ENCODE peak calls at places on chromosomes 13 and 19, in seven cellular contexts. One of them, this sample, is unnamed.
A peak's percentile ranks its signal among the peaks of the same experiment; 100 is the strongest.

GRCh38 chr19:15508035-15508710 is at the start of gene CYP4F22:
- DNase-seq in H1: no peak
- DNase-seq in H9: no peak
- DNase-seq in mesenchymal stem cell: no peak
- DNase-seq in mesendoderm: no peak
- DNase-seq in IMR-90: no peak
- DNase-seq in trophoblast cell: no peak
- DNase-seq in this sample: no peak

GRCh38 chr19:49441210-49441959 is at the start of gene SLC17A7:
- DNase-seq in mesenchymal stem cell: peak; percentile 39
- DNase-seq in IMR-90: no peak
- DNase-seq in mesendoderm: peak; percentile 68
- DNase-seq in trophoblast cell: peak; percentile 30
- DNase-seq in H1: no peak
- DNase-seq in H9: peak; percentile 91
- DNase-seq in this sample: peak; percentile 65

GRCh38 chr19:55075366-55075998 is at the start of gene EPS8L1:
- DNase-seq in H9: peak; percentile 94
- DNase-seq in H1: no peak
- DNase-seq in mesendoderm: peak; percentile 86
- DNase-seq in mesenchymal stem cell: no peak
- DNase-seq in trophoblast cell: peak; percentile 84
- DNase-seq in IMR-90: no peak
- DNase-seq in this sample: no peak

GRCh38 chr19:41309225-41310030 is 544 bp upstream of the CCDC97 start:
- DNase-seq in H9: no peak
- DNase-seq in trophoblast cell: peak; percentile 47
- DNase-seq in H1: no peak
- DNase-seq in mesendoderm: no peak
- DNase-seq in mesenchymal stem cell: peak; percentile 36
- DNase-seq in IMR-90: no peak
- DNase-seq in this sample: no peak

GRCh38 chr13:99351772-99352171 is 44.6 kb upstream of the GPR183 start:
- DNase-seq in H1: no peak
- DNase-seq in trophoblast cell: no peak
- DNase-seq in mesendoderm: peak; percentile 29
- DNase-seq in IMR-90: no peak
- DNase-seq in mesenchymal stem cell: no peak
- DNase-seq in H9: no peak
- DNase-seq in this sample: no peak

GRCh38 chr13:76641056-76641455 is 245.1 kb downstream of the KCTD12 start:
- DNase-seq in mesendoderm: no peak
- DNase-seq in trophoblast cell: no peak
- DNase-seq in IMR-90: no peak
- DNase-seq in mesenchymal stem cell: no peak
- DNase-seq in H9: no peak
- DNase-seq in H1: no peak
- DNase-seq in this sample: no peak

GRCh38 chr19:48685583-48685982 is 10.2 kb upstream of the FUT2 start:
- DNase-seq in H1: no peak
- DNase-seq in mesendoderm: no peak
- DNase-seq in mesenchymal stem cell: no peak
- DNase-seq in IMR-90: no peak
- DNase-seq in trophoblast cell: peak; percentile 46
- DNase-seq in H9: no peak
- DNase-seq in this sample: no peak

GRCh38 chr13:113400621-113401451 is 36.9 kb upstream of the GRTP1 start:
- DNase-seq in trophoblast cell: no peak
- DNase-seq in IMR-90: no peak
- DNase-seq in H9: no peak
- DNase-seq in mesenchymal stem cell: no peak
- DNase-seq in mesendoderm: no peak
- DNase-seq in H1: no peak
- DNase-seq in this sample: no peak

GRCh38 chr13:69857188-69857821 is 250.3 kb upstream of the ATXN8OS start:
- DNase-seq in mesenchymal stem cell: peak; percentile 49
- DNase-seq in H1: no peak
- DNase-seq in IMR-90: peak; percentile 1
- DNase-seq in trophoblast cell: peak; percentile 82
- DNase-seq in mesendoderm: peak; percentile 81
- DNase-seq in H9: no peak
- DNase-seq in this sample: peak; percentile 47

GRCh38 chr13:51728972-51729371 is 75.0 kb downstream of the DHRS12 start:
- DNase-seq in trophoblast cell: peak; percentile 90
- DNase-seq in H1: no peak
- DNase-seq in H9: no peak
- DNase-seq in IMR-90: peak; percentile 92
- DNase-seq in mesenchymal stem cell: peak; percentile 92
- DNase-seq in mesendoderm: no peak
- DNase-seq in this sample: no peak

GRCh38 chr13:104534847-104535246 is 1468.6 kb upstream of the SLC10A2 start:
- DNase-seq in IMR-90: no peak
- DNase-seq in H1: peak; percentile 9
- DNase-seq in H9: peak; percentile 61
- DNase-seq in mesenchymal stem cell: no peak
- DNase-seq in mesendoderm: peak; percentile 41
- DNase-seq in trophoblast cell: no peak
- DNase-seq in this sample: no peak

GRCh38 chr13:112968380-112968909 is 569 bp upstream of the MCF2L start:
- DNase-seq in mesendoderm: peak; percentile 25
- DNase-seq in H9: no peak
- DNase-seq in trophoblast cell: no peak
- DNase-seq in IMR-90: no peak
- DNase-seq in H1: no peak
- DNase-seq in mesenchymal stem cell: no peak
- DNase-seq in this sample: no peak

GRCh38 chr19:4802711-4803110 is 11.2 kb downstream of the FEM1A start:
- DNase-seq in H1: no peak
- DNase-seq in H9: no peak
- DNase-seq in trophoblast cell: no peak
- DNase-seq in IMR-90: no peak
- DNase-seq in mesenchymal stem cell: no peak
- DNase-seq in mesendoderm: no peak
- DNase-seq in this sample: no peak

GRCh38 chr19:10043286-10043927 is 30.1 kb downstream of the RDH8 start:
- DNase-seq in H1: no peak
- DNase-seq in mesendoderm: peak; percentile 72
- DNase-seq in mesenchymal stem cell: peak; percentile 62
- DNase-seq in IMR-90: peak; percentile 33
- DNase-seq in trophoblast cell: peak; percentile 3
- DNase-seq in H9: no peak
- DNase-seq in this sample: peak; percentile 50

GRCh38 chr13:27339299-27339698 is 68.7 kb downstream of the RASL11A start:
- DNase-seq in IMR-90: peak; percentile 42
- DNase-seq in mesenchymal stem cell: peak; percentile 47
- DNase-seq in H1: no peak
- DNase-seq in H9: peak; percentile 86
- DNase-seq in trophoblast cell: peak; percentile 60
- DNase-seq in mesendoderm: peak; percentile 90
- DNase-seq in this sample: no peak

GRCh38 chr19:32166238-32166637 is 179.2 kb upstream of the ZNF507 start:
- DNase-seq in mesenchymal stem cell: no peak
- DNase-seq in mesendoderm: no peak
- DNase-seq in IMR-90: no peak
- DNase-seq in H1: no peak
- DNase-seq in H9: no peak
- DNase-seq in trophoblast cell: no peak
- DNase-seq in this sample: no peak

GRCh38 chr19:31985001-31985605 is 360.3 kb upstream of the ZNF507 start:
- DNase-seq in H9: no peak
- DNase-seq in mesendoderm: no peak
- DNase-seq in mesenchymal stem cell: peak; percentile 1
- DNase-seq in trophoblast cell: no peak
- DNase-seq in IMR-90: no peak
- DNase-seq in H1: no peak
- DNase-seq in this sample: no peak

GRCh38 chr19:32442650-32443049 is 37.1 kb downstream of the DPY19L3 start:
- DNase-seq in H1: no peak
- DNase-seq in H9: no peak
- DNase-seq in trophoblast cell: no peak
- DNase-seq in IMR-90: no peak
- DNase-seq in mesendoderm: no peak
- DNase-seq in mesenchymal stem cell: no peak
- DNase-seq in this sample: no peak

GRCh38 chr13:67075239-67075638 is 154.9 kb downstream of the PCDH9 start:
- DNase-seq in H1: no peak
- DNase-seq in IMR-90: peak; percentile 15
- DNase-seq in mesenchymal stem cell: no peak
- DNase-seq in trophoblast cell: no peak
- DNase-seq in mesendoderm: no peak
- DNase-seq in H9: no peak
- DNase-seq in this sample: no peak
- H3K9ac ChIP-seq in H1: no peak overlapping the region
- H3K9ac ChIP-seq in IMR-90: no peak overlapping the region
- H3K9ac ChIP-seq in mesenchymal stem cell: peak overlapping the region; percentile 68
- H3K9ac ChIP-seq in trophoblast cell: no peak overlapping the region
- H3K9ac ChIP-seq in mesendoderm: no peak overlapping the region
- H3K9ac ChIP-seq in H9: no peak overlapping the region
- H3K9ac ChIP-seq in this sample: no peak overlapping the region

DNA sequence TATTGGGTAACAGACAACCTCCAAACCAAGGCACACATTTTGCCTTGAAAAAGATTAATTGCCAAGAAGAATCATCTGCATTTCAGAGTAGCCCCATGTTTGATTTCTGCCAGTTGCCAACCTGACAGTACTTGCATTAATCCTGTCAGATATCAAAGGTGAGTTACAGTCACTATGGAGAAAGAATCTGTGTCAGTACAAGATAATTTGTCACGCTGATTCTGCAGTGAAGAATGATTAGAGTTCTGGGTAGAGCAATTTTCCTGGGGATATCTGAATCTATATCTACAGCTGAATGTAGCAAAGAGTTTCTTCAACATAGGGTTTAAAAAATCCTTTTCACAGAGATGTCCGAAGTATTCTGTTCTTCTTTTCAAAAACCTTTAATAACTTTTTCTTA is 150.7 kb downstream of the AKAP11 start:
- DNase-seq in mesenchymal stem cell: no peak
- DNase-seq in H9: no peak
- DNase-seq in mesendoderm: no peak
- DNase-seq in H1: no peak
- DNase-seq in trophoblast cell: no peak
- DNase-seq in IMR-90: no peak
- DNase-seq in this sample: no peak
- H4K8ac ChIP-seq in mesenchymal stem cell: no peak overlapping the region
- H4K8ac ChIP-seq in H9: no peak overlapping the region
- H4K8ac ChIP-seq in mesendoderm: peak overlapping the region; percentile 56
- H4K8ac ChIP-seq in H1: no peak overlapping the region
- H4K8ac ChIP-seq in trophoblast cell: no peak overlapping the region
- H4K8ac ChIP-seq in IMR-90: no peak overlapping the region
- H4K8ac ChIP-seq in this sample: no peak overlapping the region

DNA sequence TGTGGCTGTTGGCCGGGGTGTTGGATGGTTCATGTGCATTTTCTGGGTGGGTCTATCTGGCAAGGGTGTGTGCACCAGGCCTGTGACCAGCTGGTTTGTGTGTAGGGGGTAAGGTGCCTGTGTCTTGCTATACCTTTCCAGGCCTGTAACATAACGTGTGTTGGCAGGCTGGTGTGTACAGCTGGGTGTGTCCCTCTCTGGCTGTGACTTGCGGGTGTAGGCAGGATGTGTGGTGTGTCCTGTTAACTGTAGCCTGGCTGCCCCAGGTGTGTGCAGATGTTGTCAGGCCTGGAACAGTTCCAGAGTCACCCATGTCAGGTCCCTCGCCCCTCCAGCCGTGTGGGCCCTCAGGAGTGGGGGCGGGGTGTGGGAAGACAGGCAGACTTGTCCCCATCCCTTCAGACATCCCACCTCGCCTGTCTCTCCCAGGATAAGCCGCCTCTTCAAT is 9.8 kb downstream of the KCTD15 start:
- DNase-seq in mesenchymal stem cell: no peak
- DNase-seq in mesendoderm: no peak
- DNase-seq in trophoblast cell: no peak
- DNase-seq in H9: no peak
- DNase-seq in H1: no peak
- DNase-seq in IMR-90: no peak
- DNase-seq in this sample: no peak
- H2BK120ac ChIP-seq in mesenchymal stem cell: no peak overlapping the region
- H2BK120ac ChIP-seq in mesendoderm: no peak overlapping the region
- H2BK120ac ChIP-seq in trophoblast cell: no peak overlapping the region
- H2BK120ac ChIP-seq in H9: no peak overlapping the region
- H2BK120ac ChIP-seq in H1: no peak overlapping the region
- H2BK120ac ChIP-seq in IMR-90: no peak overlapping the region
- H2BK120ac ChIP-seq in this sample: no peak overlapping the region

DNA sequence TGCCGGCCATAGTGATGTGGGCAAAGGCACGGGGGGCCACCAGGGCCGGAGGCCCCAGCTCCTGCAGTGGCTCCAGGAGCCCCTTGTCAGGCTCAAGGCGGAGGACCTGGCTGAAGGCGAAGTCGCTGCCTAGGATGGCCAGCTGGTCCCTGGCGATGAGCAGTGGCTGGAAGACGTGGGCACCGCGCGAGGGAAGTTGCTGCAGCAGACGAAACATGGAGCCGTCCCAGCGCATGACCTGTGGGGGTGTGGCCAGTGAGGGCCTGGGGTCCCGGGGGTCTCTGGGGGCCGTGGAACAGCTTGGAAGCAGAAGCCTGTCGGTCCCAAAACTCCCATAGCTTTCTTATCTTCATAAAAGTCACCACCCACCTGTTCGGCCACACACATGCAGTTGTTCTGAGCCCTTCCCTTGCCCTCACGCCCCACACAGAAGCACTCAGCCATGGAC is 9.6 kb downstream of the LGI4 start:
- DNase-seq in H1: no peak
- DNase-seq in IMR-90: no peak
- DNase-seq in mesenchymal stem cell: no peak
- DNase-seq in H9: no peak
- DNase-seq in trophoblast cell: no peak
- DNase-seq in mesendoderm: no peak
- DNase-seq in this sample: no peak
- H3K9ac ChIP-seq in H1: no peak overlapping the region
- H3K9ac ChIP-seq in IMR-90: no peak overlapping the region
- H3K9ac ChIP-seq in mesenchymal stem cell: no peak overlapping the region
- H3K9ac ChIP-seq in H9: no peak overlapping the region
- H3K9ac ChIP-seq in trophoblast cell: no peak overlapping the region
- H3K9ac ChIP-seq in mesendoderm: no peak overlapping the region
- H3K9ac ChIP-seq in this sample: no peak overlapping the region

DNA sequence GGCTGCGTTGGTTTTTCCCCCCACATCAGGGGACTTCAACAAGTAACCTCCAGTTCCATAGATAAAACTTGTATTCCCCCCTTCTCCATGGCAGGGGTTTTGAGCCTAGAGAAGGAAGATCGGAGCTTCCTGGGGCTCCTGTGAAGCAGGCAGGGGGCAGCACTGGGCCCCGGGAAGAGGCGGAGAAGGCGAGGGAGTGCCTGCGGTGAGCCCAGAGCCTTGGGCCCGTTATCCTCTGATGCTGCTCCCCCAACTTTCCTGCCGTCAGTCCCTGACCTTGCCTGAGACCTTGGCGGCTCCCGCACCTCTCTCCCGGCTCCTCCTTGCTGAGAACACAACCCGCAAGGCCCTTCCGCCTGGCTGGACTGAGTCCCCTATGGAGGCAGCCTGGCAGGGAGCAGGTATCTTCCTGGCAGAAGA is 2.5 kb downstream of the LIPE start:
- DNase-seq in mesenchymal stem cell: no peak
- DNase-seq in mesendoderm: peak; percentile 45
- DNase-seq in H9: peak; percentile 67
- DNase-seq in H1: no peak
- DNase-seq in trophoblast cell: no peak
- DNase-seq in IMR-90: no peak
- DNase-seq in this sample: no peak
- H4K8ac ChIP-seq in mesenchymal stem cell: no peak overlapping the region
- H4K8ac ChIP-seq in mesendoderm: no peak overlapping the region
- H4K8ac ChIP-seq in H9: no peak overlapping the region
- H4K8ac ChIP-seq in H1: no peak overlapping the region
- H4K8ac ChIP-seq in trophoblast cell: no peak overlapping the region
- H4K8ac ChIP-seq in IMR-90: no peak overlapping the region
- H4K8ac ChIP-seq in this sample: no peak overlapping the region

GRCh38 chr19:33957804-33958203 is 161.1 kb downstream of the KCTD15 start:
- DNase-seq in IMR-90: no peak
- DNase-seq in H1: no peak
- DNase-seq in trophoblast cell: no peak
- DNase-seq in mesendoderm: no peak
- DNase-seq in H9: no peak
- DNase-seq in mesenchymal stem cell: no peak
- DNase-seq in this sample: no peak
- H2BK120ac ChIP-seq in IMR-90: no peak overlapping the region
- H2BK120ac ChIP-seq in H1: no peak overlapping the region
- H2BK120ac ChIP-seq in trophoblast cell: no peak overlapping the region
- H2BK120ac ChIP-seq in mesendoderm: no peak overlapping the region
- H2BK120ac ChIP-seq in H9: no peak overlapping the region
- H2BK120ac ChIP-seq in mesenchymal stem cell: no peak overlapping the region
- H2BK120ac ChIP-seq in this sample: no peak overlapping the region